ENCODE peak calls at places on chromosome 2, in seven cellular contexts. L is psoas muscle, M is HCT116, K is uterus, X is neural progenitor cell, G is dorsolateral prefrontal cortex, T is body of pancreas. O is an unnamed sample. For H3K27me3, the result is how much of the 10 kb centered on the place peaks cover.

GRCh38 chr2:218985021-218985324 is at the start of gene FEV:
- DNase-seq in T (no peak), G (no peak), X (peak), L (no peak), K (no peak), M (no peak), O (no peak)

GRCh38 chr2:230067990-230068657 is 600 bp downstream of the SLC16A14 start:
- DNase-seq in L (peak), G (peak), K (peak), T (peak), X (peak), M (no peak), O (peak)

GRCh38 chr2:102520009-102520408 is 47.0 kb downstream of the SLC9A4 start:
- DNase-seq in L (no peak), T (no peak), X (peak), K (no peak), G (no peak), M (peak), O (peak)

GRCh38 chr2:240595381-240596079 is 9.0 kb downstream of the CAPN10 start:
- DNase-seq in L (peak), X (peak), G (no peak), T (peak), K (peak), M (no peak), O (no peak)

GRCh38 chr2:96913398-96914202 is 43.7 kb upstream of the SEMA4C start:
- DNase-seq in T (no peak), L (no peak), K (no peak), M (no peak), X (no peak), G (peak), O (peak)

GRCh38 chr2:479031-479430 is 191.1 kb upstream of the ALKAL2 start:
- DNase-seq in X (peak), T (no peak), M (no peak), K (no peak), L (no peak), G (no peak), O (no peak)

GRCh38 chr2:51790854-51791253 is 758.9 kb upstream of the NRXN1 start:
- DNase-seq in L (no peak), X (no peak), T (no peak), M (no peak), K (no peak), G (no peak), O (no peak)

GRCh38 chr2:222239945-222240675 is 58.7 kb downstream of the PAX3 start:
- DNase-seq in G (no peak), M (no peak), L (no peak), K (no peak), T (peak), X (peak), O (no peak)

GRCh38 chr2:18473241-18473841 is 87.1 kb downstream of the RDH14 start:
- DNase-seq in L (peak), G (no peak), M (no peak), T (no peak), K (peak), X (no peak), O (no peak)

GRCh38 chr2:168424112-168424951 is 31.7 kb upstream of the CERS6 start:
- DNase-seq in X (no peak), M (no peak), K (no peak), T (no peak), G (no peak), L (no peak), O (no peak)

GRCh38 chr2:62181836-62182235 is 14.1 kb upstream of the B3GNT2 start:
- DNase-seq in L (no peak), X (no peak), K (no peak), T (no peak), G (no peak), M (no peak), O (no peak)

GRCh38 chr2:190533968-190534309 is 583 bp downstream of the NEMP2 start:
- DNase-seq in K (no peak), T (peak), L (no peak), X (no peak), M (no peak), G (no peak), O (no peak)

GRCh38 chr2:113158884-113159553 is 14.8 kb upstream of the PSD4 start:
- DNase-seq in T (no peak), L (no peak), K (no peak), G (no peak), X (no peak), M (no peak), O (no peak)

GRCh38 chr2:158970522-158970855 is 2.0 kb downstream of the TANC1 start:
- DNase-seq in T (no peak), K (peak), G (no peak), M (no peak), X (no peak), L (no peak), O (no peak)

GRCh38 chr2:108612514-108613183 is 78.4 kb downstream of the LIMS1 start:
- DNase-seq in K (no peak), L (no peak), X (no peak), M (no peak), G (no peak), T (no peak), O (no peak)

GRCh38 chr2:174682578-174683391 is 81.5 kb downstream of the CHRNA1 start:
- DNase-seq in G (peak), K (peak), X (peak), L (peak), T (peak), M (no peak), O (peak)

GRCh38 chr2:30561349-30561748 is 114.3 kb downstream of the LCLAT1 start:
- DNase-seq in L (no peak), X (no peak), G (no peak), M (no peak), K (no peak), T (no peak), O (no peak)

GRCh38 chr2:152506843-152507242 is 171.9 kb downstream of the FMNL2 start:
- DNase-seq in G (no peak), L (no peak), X (no peak), M (no peak), K (no peak), T (no peak), O (no peak)

GRCh38 chr2:62785810-62786593 is 80.5 kb downstream of the EHBP1 start:
- DNase-seq in M (no peak), T (no peak), L (no peak), X (no peak), G (no peak), K (no peak), O (peak)

GRCh38 chr2:218658671-218659257 is 659 bp downstream of the ZNF142 start:
- DNase-seq in L (no peak), T (no peak), M (peak), X (peak), K (no peak), G (peak), O (peak)

GRCh38 chr2:195498176-195498575 is 158.8 kb upstream of the SLC39A10 start:
- DNase-seq in K (peak), T (peak), M (peak), G (peak), X (peak), L (no peak), O (no peak)

GRCh38 chr2:189613650-189614420 is 33.2 kb upstream of the SLC40A1 start:
- DNase-seq in L (no peak), X (no peak), T (no peak), G (no peak), M (no peak), K (no peak), O (no peak)

GRCh38 chr2:71935291-71935848 is 212.3 kb downstream of the CYP26B1 start:
- DNase-seq in T (no peak), M (no peak), X (no peak), K (peak), G (no peak), L (peak), O (no peak)

GRCh38 chr2:239913632-239914417 is 111.3 kb downstream of the NDUFA10 start:
- DNase-seq in K (no peak), X (no peak), T (no peak), L (no peak), M (no peak), G (no peak), O (no peak)

GRCh38 chr2:9288233-9288632 is 81.6 kb downstream of the ASAP2 start:
- DNase-seq in G (no peak), X (no peak), M (no peak), L (no peak), K (no peak), T (no peak), O (no peak)

GRCh38 chr2:240930631-240931318 is 24.6 kb downstream of the CROCC2 start:
- DNase-seq in K (no peak), X (no peak), T (no peak), L (peak), G (peak), M (no peak), O (no peak)

GRCh38 chr2:170165129-170165528 is 12.8 kb upstream of the MYO3B start:
- DNase-seq in M (no peak), L (no peak), X (no peak), K (no peak), G (no peak), T (no peak), O (no peak)

GRCh38 chr2:18402-19271 is 27.7 kb downstream of the FAM110C start:
- DNase-seq in K (no peak), G (peak), L (no peak), X (peak), M (no peak), T (no peak), O (no peak)

GRCh38 chr2:86235196-86235980 is 36.1 kb downstream of the MRPL35 start:
- DNase-seq in M (no peak), G (no peak), L (no peak), T (no peak), X (peak), K (no peak), O (no peak)

GRCh38 chr2:184689633-184690032 is 91.3 kb downstream of the ZNF804A start:
- DNase-seq in T (no peak), M (no peak), G (no peak), X (no peak), K (no peak), L (no peak), O (no peak)

GRCh38 chr2:19235308-19235707 is 123.1 kb downstream of the OSR1 start:
- DNase-seq in T (no peak), L (no peak), K (peak), G (no peak), M (no peak), X (no peak), O (no peak)

GRCh38 chr2:236977999-236978398 is 107.7 kb upstream of the COPS8 start:
- DNase-seq in M (no peak), K (no peak), T (no peak), G (no peak), L (no peak), X (no peak), O (no peak)
- H3K27me3 ChIP-seq in M (half or more), K (under half), T (under half), G (under half), L (under half), X (under half), O (under half)

GRCh38 chr2:232748038-232748437 is 28.3 kb downstream of the KCNJ13 start:
- DNase-seq in G (no peak), T (no peak), K (no peak), M (no peak), X (no peak), L (no peak), O (no peak)
- H3K4me3 ChIP-seq in G (no peak), T (no peak), K (no peak), M (no peak), X (no peak), L (no peak), O (no peak)

DNA sequence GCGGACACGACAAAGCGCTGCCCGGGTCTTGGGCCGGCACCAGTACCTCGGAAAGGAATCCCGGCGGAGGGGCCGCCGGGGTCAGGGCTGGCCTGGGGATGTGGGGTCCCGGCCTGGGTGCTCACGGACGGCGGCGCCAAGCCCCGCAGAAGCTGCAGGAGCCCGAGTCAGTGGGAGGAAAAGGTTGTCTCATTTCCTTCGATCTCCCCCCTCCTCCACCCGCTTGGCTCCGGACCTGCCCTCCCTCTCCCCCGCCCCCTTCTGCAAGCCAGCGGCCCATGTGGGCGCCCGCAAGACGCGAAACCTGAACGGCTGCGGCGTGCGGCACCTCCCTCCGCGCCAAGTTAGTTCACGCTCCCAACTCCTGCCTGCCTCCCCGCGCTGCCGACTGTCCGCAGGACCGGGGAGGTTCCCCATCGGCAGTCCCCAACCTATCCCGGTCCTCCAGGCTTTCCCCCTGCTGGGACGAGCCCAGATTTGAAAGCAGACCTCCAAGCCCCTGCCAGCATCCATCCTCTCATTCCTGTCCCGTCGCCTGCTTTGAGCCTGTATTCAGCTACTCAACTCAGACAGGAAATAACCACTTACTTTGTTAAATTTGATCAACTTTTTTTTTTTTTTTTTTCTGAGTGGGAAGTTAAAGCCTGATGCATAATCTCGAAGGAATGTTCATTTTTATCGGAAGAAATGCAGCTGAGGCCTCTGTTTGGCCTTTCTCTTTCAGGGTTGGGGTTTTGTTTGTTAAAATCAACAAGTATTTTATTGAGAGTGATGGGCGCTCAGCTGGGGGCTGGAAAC is at the start of gene EVA1A:
- DNase-seq in K (peak), T (peak), X (peak), L (no peak), G (no peak), M (no peak), O (no peak)
- H3K27me3 ChIP-seq in K (under half), T (under half), X (under half), L (under half), G (under half), M (under half), O (under half)

GRCh38 chr2:176035013-176035691 is 33.1 kb upstream of the LNPK start:
- DNase-seq in M (no peak), K (no peak), G (no peak), T (no peak), X (no peak), L (no peak), O (no peak)

GRCh38 chr2:176038694-176039093 is 36.6 kb upstream of the LNPK start:
- DNase-seq in L (no peak), K (no peak), M (no peak), G (no peak), X (no peak), T (no peak), O (no peak)

DNA sequence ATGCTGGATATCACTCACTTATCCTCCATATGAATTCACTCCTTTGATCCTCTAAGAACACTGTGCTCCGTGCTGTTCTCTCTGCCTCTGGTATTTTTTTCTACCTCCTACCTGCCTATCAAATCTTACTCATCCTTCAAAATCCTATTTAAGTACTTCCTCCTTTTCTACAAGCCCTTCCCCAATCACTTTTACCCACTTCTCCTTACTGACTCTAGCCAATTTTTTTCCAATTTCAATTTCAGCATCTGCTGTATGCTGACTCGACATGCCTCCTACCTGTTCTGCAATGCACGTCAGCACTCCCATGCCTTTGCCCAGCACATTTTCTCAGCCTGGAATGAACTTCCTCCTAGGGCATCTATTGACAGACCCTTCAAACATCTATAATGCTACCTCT is 37.3 kb upstream of the LNPK start:
- DNase-seq in T (no peak), K (no peak), L (no peak), G (no peak), X (no peak), M (no peak), O (no peak)
- H3K4me3 ChIP-seq in T (no peak), K (no peak), L (no peak), G (no peak), X (no peak), M (no peak), O (no peak)

GRCh38 chr2:39667142-39667880 is 1.6 kb downstream of the TMEM178A start:
- DNase-seq in T (no peak), X (no peak), L (no peak), G (no peak), M (no peak), K (no peak), O (peak)

GRCh38 chr2:39666489-39667141 is 898 bp downstream of the TMEM178A start:
- DNase-seq in K (no peak), G (no peak), T (no peak), X (peak), L (no peak), M (no peak), O (no peak)

GRCh38 chr2:39665811-39666488 is at the start of gene TMEM178A:
- DNase-seq in L (peak), K (no peak), T (peak), M (no peak), X (peak), G (no peak), O (no peak)

GRCh38 chr2:39667881-39668276 is 2.2 kb downstream of the TMEM178A start:
- DNase-seq in M (no peak), X (no peak), L (no peak), T (no peak), K (no peak), G (no peak), O (no peak)

GRCh38 chr2:39668576-39668975 is 2.9 kb downstream of the TMEM178A start:
- DNase-seq in L (no peak), G (no peak), K (no peak), M (no peak), T (no peak), X (no peak), O (no peak)
- H3K27me3 ChIP-seq in L (under half), G (under half), K (under half), M (under half), T (under half), X (half or more), O (under half)

DNA sequence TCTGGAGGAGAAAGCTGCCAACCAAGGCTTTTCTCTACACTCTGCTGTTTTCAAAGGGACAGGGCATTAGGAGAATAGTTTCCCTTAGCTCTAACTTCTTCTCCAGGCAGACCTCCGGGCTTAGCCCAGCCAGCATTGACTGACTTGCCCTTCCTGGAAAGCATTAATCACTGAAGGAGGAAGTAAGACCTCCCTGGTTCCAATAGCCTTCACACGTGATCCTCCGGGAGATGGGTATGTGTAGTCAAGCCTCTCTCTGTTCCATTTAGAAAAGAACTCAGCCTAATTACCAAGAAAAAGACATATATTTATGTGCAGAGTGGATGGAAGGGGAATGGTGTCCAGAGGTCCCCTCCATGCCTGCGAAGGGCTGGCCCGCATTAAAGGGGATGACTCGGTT is 686.2 kb downstream of the NRXN1 start:
- DNase-seq in M (no peak), X (no peak), T (no peak), K (no peak), G (no peak), L (no peak), O (no peak)
- H3K4me3 ChIP-seq in M (no peak), X (peak), T (no peak), K (no peak), G (peak), L (no peak), O (no peak)

GRCh38 chr2:20470211-20470610 is 23.3 kb downstream of the RHOB start:
- DNase-seq in T (no peak), K (no peak), X (no peak), M (no peak), G (no peak), L (no peak), O (no peak)
- H3K27me3 ChIP-seq in T (under half), K (under half), X (under half), M (under half), G (under half), L (under half), O (under half)

GRCh38 chr2:45156605-45157004 is 147.4 kb upstream of the SIX2 start:
- DNase-seq in L (no peak), K (no peak), X (no peak), G (no peak), T (no peak), M (no peak), O (no peak)

GRCh38 chr2:45154606-45155155 is 145.4 kb upstream of the SIX2 start:
- DNase-seq in L (no peak), G (no peak), T (no peak), M (no peak), K (no peak), X (no peak), O (no peak)

GRCh38 chr2:45152691-45153090 is 143.4 kb upstream of the SIX2 start:
- DNase-seq in X (no peak), G (no peak), L (no peak), K (no peak), M (no peak), T (no peak), O (no peak)

GRCh38 chr2:45154144-45154543 is 144.9 kb upstream of the SIX2 start:
- DNase-seq in X (no peak), T (no peak), L (no peak), K (no peak), G (no peak), M (no peak), O (no peak)

DNA sequence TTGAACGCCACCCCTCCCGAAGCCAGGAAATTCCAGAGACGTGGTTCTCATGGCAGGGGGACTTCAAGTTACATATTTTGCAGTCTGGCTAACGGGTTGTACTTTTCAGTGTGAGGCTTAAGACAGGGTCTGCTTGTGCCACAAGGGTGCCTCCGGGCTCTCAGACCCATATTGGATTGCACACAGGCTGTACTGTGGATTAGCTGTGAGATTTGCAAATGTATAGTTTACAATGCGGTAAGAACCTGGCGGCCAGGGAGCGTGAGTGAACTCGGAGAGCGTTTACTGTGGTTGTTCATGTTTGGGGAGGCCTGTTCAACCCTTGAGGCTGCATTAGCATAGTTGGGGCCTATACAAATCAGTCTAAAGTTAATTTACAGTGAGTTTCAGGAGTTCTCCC is 143.9 kb upstream of the SIX2 start:
- DNase-seq in K (no peak), T (no peak), M (no peak), G (no peak), X (no peak), L (no peak), O (no peak)
- H3K4me3 ChIP-seq in K (no peak), T (no peak), M (no peak), G (no peak), X (no peak), L (no peak), O (no peak)

DNA sequence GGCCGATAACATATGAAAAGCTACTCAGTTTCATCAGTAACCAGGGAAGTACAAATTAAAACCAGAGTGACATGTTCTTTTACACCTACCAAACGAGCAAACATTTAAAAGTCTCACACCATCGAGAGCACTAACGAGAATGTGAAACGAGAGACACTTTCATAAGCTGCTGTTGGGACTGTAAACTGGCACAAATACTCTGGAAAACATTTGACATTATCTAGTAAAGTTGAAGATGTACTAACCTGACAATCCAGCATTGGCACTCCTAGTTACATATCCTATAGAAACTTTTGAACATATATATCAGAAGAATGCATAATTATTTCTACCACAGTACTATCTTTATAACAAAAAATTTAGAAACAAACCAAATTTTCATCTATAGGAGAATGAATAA is 28.1 kb downstream of the NBAS start:
- DNase-seq in T (no peak), K (no peak), G (no peak), M (no peak), X (no peak), L (no peak), O (no peak)
- H3K27me3 ChIP-seq in T (under half), K (under half), G (under half), M (under half), X (under half), L (under half), O (under half)